ENCODE peak calls at places on chromosomes 7 and 10, in eight cellular contexts. S, U, G, N, Y, O, E and M are unnamed samples.

GRCh38 chr10:26507441-26507840 is 69.3 kb downstream of the APBB1IP start:
- DNase-seq in S (peak; percentile 59), U (no peak), G (no peak), N (no peak), Y (no peak), O (no peak), E (no peak), M (no peak)

GRCh38 chr7:155694846-155695245 is 50.4 kb downstream of the RBM33 start:
- DNase-seq in S (peak; percentile 61), U (peak; percentile 62), G (no peak), N (no peak), Y (no peak), O (peak; percentile 12), E (no peak), M (no peak)

GRCh38 chr10:98285416-98285815 is 17.4 kb upstream of the LOXL4 start:
- DNase-seq in S (peak; percentile 30), U (peak; percentile 19), G (no peak), N (no peak), Y (no peak), O (no peak), E (no peak), M (no peak)

GRCh38 chr7:7017707-7018265 is 164.6 kb upstream of the C1GALT1 start:
- DNase-seq in S (no peak), U (no peak), G (no peak), N (no peak), Y (no peak), O (peak; percentile 51), E (no peak), M (peak; percentile 18)

GRCh38 chr10:58414270-58415041 is 29.2 kb downstream of the TFAM start:
- DNase-seq in S (peak; percentile 86), U (peak; percentile 85), G (no peak), N (peak; percentile 52), Y (no peak), O (peak; percentile 64), E (peak; percentile 63), M (peak; percentile 84)

GRCh38 chr10:771647-772046 is 82.2 kb upstream of the DIP2C start:
- DNase-seq in S (no peak), U (no peak), G (no peak), N (no peak), Y (no peak), O (no peak), E (no peak), M (no peak)

GRCh38 chr7:152502813-152503790 is 67.3 kb upstream of the KMT2C start:
- DNase-seq in S (no peak), U (no peak), G (no peak), N (no peak), Y (no peak), O (no peak), E (no peak), M (no peak)

GRCh38 chr10:73625004-73625883 is 16.0 kb downstream of the MYOZ1 start:
- DNase-seq in S (peak; percentile 35), U (peak; percentile 39), G (no peak), N (peak; percentile 50), Y (no peak), O (peak; percentile 52), E (no peak), M (no peak)

GRCh38 chr7:82506208-82506607 is 62.6 kb upstream of the CACNA2D1 start:
- DNase-seq in S (no peak), U (no peak), G (no peak), N (no peak), Y (no peak), O (no peak), E (no peak), M (no peak)

GRCh38 chr10:36023939-36024338 is 381.8 kb upstream of the FZD8 start:
- DNase-seq in S (peak; percentile 87), U (peak; percentile 69), G (peak; percentile 54), N (no peak), Y (no peak), O (peak; percentile 84), E (no peak), M (peak; percentile 71)

GRCh38 chr10:70726909-70727495 is 54.7 kb downstream of the ADAMTS14 start:
- DNase-seq in S (no peak), U (no peak), G (no peak), N (no peak), Y (no peak), O (no peak), E (no peak), M (no peak)

DNA sequence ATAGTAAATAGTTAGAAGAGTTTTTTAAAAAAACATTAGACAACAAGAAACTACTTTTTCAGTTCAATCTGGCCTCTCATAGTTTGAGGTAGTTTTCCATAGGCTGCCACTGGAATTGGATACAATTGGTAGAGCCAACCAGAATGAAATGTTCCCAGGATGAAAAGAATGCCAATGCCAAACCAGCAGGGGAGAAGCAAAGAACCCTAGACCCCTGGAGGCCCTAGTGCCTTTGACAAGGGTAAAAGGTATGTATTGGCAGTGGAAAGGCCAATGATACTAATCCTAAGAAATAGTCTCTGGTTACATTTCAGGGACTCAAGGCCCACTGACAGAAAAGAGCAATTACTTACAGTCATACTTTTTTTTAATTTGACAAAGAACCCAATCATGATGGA is 77.4 kb upstream of the SEM1 start:
- DNase-seq in S (no peak), U (no peak), G (no peak), N (no peak), Y (no peak), O (no peak), E (no peak), M (no peak)
- TF ChIP-seq CTCF in S (no peak), U (no peak), G (no peak), N (no peak), Y (no peak), O (no peak), E (no peak), M (no peak)

GRCh38 chr10:119370046-119370770 is 162.8 kb downstream of the GRK5 start:
- DNase-seq in S (peak; percentile 84), U (peak; percentile 70), G (peak; percentile 56), N (peak; percentile 50), Y (no peak), O (no peak), E (peak; percentile 75), M (peak; percentile 82)

GRCh38 chr10:119374236-119374635 is 166.9 kb downstream of the GRK5 start:
- DNase-seq in S (no peak), U (no peak), G (no peak), N (no peak), Y (no peak), O (no peak), E (no peak), M (no peak)

GRCh38 chr10:119370972-119371703 is 163.8 kb downstream of the GRK5 start:
- DNase-seq in S (peak; percentile 95), U (peak; percentile 90), G (peak; percentile 90), N (no peak), Y (peak; percentile 83), O (peak; percentile 5), E (peak; percentile 83), M (peak; percentile 77)

GRCh38 chr10:119368991-119369869 is 161.9 kb downstream of the GRK5 start:
- DNase-seq in S (no peak), U (no peak), G (no peak), N (no peak), Y (no peak), O (no peak), E (no peak), M (no peak)

DNA sequence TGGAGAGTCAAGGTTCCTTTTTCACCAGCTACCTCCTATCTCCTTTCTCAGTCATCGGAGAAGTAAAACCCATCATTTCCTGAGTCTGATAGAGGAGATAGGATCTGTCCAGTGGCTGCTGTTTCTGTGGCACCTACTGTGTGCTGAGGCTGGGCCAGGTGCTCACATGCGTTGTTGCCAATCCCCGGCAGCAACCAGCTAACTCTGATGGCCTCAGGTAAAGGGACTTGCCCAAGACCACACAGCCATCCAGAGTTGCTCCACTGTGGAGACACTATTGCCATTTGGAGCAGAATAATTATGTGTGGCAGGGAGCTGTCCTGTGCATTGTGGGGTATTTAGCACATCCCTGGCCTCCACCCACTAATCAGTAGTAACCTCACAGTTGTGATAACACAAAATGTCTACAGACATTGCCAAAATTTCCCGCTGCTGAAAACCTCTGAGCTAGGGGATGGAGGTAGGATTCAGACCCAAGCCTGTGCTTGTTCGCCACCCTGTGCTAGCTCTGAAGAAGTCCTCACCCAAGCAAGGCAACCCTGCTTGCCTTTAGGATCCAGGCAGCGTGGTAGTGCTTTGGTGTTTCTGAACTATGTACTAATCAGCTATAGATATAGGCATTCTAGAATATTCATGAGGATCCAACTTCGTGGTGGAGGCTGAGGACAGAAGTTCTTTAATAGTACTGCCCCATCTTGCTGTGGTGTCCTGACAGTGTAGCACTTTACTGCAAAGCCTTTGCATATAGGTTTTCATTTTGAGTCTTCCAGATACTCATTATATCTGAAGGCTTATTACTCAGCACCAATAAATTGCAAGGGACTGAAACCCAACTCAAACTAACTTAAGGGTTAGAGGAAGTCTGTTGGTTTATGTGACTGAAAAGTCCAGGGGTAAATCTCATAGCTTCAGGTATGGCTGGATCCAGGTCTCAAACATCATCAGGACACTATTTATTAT is 164.6 kb downstream of the GRK5 start:
- DNase-seq in S (no peak), U (peak; percentile 15), G (no peak), N (no peak), Y (no peak), O (no peak), E (no peak), M (peak; percentile 14)
- TF ChIP-seq CTCF in S (no peak), U (no peak), G (peak; percentile 5), N (no peak), Y (no peak), O (no peak), E (no peak), M (no peak)

DNA sequence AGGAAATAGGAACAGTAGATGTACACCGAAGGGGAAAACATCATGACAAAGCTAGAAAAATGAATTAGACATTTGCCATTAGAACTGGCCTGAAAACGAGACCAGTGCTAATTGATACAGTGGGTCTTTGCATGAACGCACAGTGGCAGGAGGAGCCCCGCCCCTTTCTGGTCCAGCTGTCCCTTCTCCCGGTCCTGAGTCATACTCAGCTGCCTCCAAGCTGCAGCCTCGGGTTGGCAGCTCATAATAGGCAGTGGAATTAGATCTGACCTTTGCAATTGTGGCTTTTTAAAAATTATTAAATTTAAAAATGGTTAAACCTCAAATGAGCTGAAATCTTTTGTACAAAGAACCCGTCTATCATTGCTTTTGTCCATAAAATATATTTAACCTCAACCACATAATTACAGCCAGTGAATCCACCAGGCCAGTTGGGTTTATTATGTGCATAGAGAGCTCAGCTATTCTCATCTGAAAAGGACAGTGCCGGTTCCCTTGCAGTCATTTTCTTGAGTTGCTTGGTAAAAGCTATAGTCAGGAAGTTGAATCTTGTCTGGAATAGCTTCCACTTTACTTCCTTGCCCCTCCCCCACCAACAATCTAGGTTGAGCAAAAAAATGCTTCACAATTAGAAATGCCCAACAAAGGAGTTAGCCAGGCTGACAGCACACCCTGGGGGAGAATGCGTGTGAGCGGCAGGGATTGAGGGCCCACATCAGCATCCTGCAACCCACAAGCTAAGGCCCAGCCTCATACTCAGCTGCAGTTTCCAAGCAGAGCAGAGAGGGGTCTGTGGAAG is 147.1 kb downstream of the BUB3 start:
- DNase-seq in S (peak; percentile 68), U (peak; percentile 5), G (no peak), N (peak; percentile 28), Y (no peak), O (peak; percentile 39), E (no peak), M (no peak)
- TF ChIP-seq CTCF in S (no peak), U (no peak), G (no peak), N (no peak), Y (no peak), O (no peak), E (no peak), M (no peak)

DNA sequence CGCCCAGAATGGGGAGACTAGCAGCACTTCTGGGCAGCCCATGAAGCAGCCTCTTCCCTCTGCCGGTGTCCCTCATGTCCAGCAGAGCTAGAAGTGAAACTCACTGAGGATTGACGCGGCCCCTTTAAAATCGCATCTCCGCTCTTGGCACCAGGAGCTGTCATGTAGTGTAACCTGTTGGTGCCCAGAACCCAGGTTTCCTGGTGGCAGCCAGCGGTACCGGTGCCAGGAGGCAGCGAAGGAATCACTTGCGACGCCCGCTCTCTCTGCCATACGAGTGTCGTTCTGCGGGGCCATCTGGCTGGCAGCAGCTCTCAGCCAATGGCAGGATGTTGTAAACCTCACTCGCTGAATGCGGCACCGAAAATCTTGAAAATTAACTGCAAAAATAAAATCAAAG is 82.7 kb downstream of the CUX1 start:
- DNase-seq in S (no peak), U (no peak), G (no peak), N (no peak), Y (no peak), O (peak; percentile 48), E (no peak), M (peak; percentile 29)
- TF ChIP-seq CTCF in S (no peak), U (peak; percentile 8), G (no peak), N (no peak), Y (no peak), O (peak; percentile 21), E (no peak), M (peak; percentile 48)